ENCODE peak calls at places on chromosomes 2 and 18, in five cellular contexts. N, K, G, A and Q are unnamed samples.

GRCh38 chr2:8534729-8535397 is 147.0 kb upstream of the ID2 start:
- DNase-seq in N (peak), K (no peak), G (peak), A (no peak), Q (no peak)

GRCh38 chr2:210268281-210268680 is 43.0 kb upstream of the ACADL start:
- DNase-seq in N (no peak), K (no peak), G (no peak), A (no peak), Q (no peak)

GRCh38 chr2:202361133-202361532 is 15.0 kb upstream of the BMPR2 start:
- DNase-seq in N (no peak), K (no peak), G (no peak), A (peak), Q (no peak)

GRCh38 chr2:223488814-223489213 is 113.3 kb downstream of the SCG2 start:
- DNase-seq in N (no peak), K (no peak), G (no peak), A (no peak), Q (no peak)

GRCh38 chr2:18790465-18791171 is 201.2 kb upstream of the NT5C1B start:
- DNase-seq in N (no peak), K (no peak), G (no peak), A (no peak), Q (no peak)

GRCh38 chr2:191351298-191351697 is 106.1 kb downstream of the MYO1B start:
- DNase-seq in N (no peak), K (no peak), G (no peak), A (no peak), Q (no peak)

GRCh38 chr2:170411660-170412059 is 233.7 kb downstream of the MYO3B start:
- DNase-seq in N (no peak), K (no peak), G (no peak), A (no peak), Q (no peak)

GRCh38 chr18:50373531-50373930 is 1.3 kb upstream of the SKA1 start:
- DNase-seq in N (no peak), K (no peak), G (no peak), A (no peak), Q (no peak)

GRCh38 chr18:79396431-79397287 is 929 bp downstream of the NFATC1 start:
- DNase-seq in N (no peak), K (no peak), G (peak), A (no peak), Q (peak)

GRCh38 chr2:84492571-84492970 is 23.7 kb upstream of the DNAH6 start:
- DNase-seq in N (no peak), K (no peak), G (no peak), A (no peak), Q (no peak)
- TF ChIP-seq CTCF in N (no peak), K (peak), G (no peak), A (peak), Q (no peak)

GRCh38 chr2:36318547-36318946 is 37.0 kb upstream of the CRIM1 start:
- DNase-seq in N (no peak), K (no peak), G (no peak), A (no peak), Q (no peak)
- TF ChIP-seq CTCF in N (no peak), K (no peak), G (no peak), A (peak), Q (no peak)

GRCh38 chr2:232432598-232433184 is 23.3 kb upstream of the ALPI start:
- DNase-seq in N (no peak), K (no peak), G (no peak), A (no peak), Q (no peak)
- TF ChIP-seq CTCF in N (no peak), K (peak), G (no peak), A (no peak), Q (no peak)

GRCh38 chr2:28810384-28811285 is at the start of gene SPDYA:
- DNase-seq in N (peak), K (peak), G (peak), A (no peak), Q (peak)
- TF ChIP-seq CTCF in N (no peak), K (no peak), G (peak), A (no peak), Q (no peak)

DNA sequence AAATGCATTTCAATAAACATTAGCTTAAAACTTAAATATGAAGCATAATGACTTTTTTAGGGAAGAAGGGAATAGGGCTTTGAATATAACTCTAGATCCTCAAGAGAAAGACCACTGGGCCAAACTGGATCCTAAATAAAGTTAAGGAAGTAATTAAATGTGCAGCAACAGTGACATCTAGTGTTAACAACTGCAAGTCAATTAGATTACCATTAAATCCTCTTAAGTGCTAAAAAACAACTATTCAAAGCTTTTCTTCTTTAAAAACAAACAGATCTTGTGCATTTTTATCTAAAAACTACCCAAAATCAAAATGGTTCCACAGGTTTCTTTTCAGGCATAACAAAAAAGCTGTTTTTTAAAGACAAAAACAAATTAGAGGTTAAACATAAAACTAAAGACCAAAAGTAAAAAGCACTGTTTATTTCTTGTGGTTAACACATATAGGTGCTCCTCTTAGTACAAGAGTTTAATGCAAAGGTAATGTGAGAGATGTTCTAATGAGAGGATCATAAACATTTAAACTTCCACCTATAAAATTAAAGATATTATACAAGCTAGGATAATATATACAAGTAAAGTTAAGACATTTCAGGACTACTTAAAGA is 111.4 kb downstream of the THADA start:
- DNase-seq in N (no peak), K (no peak), G (no peak), A (peak), Q (no peak)
- TF ChIP-seq CTCF in N (peak), K (peak), G (peak), A (peak), Q (no peak)

GRCh38 chr2:221572180-221572820 is at the start of gene EPHA4:
- DNase-seq in N (peak), K (peak), G (peak), A (peak), Q (peak)
- TF ChIP-seq CTCF in N (peak), K (peak), G (peak), A (peak), Q (no peak)

GRCh38 chr2:108034843-108035242 is 48.5 kb downstream of the SLC5A7 start:
- DNase-seq in N (no peak), K (no peak), G (no peak), A (no peak), Q (no peak)
- TF ChIP-seq CTCF in N (no peak), K (peak), G (no peak), A (peak), Q (no peak)

GRCh38 chr18:9362869-9363268 is 28.3 kb downstream of the TWSG1 start:
- DNase-seq in N (no peak), K (no peak), G (no peak), A (no peak), Q (no peak)

GRCh38 chr18:9365406-9365805 is 30.8 kb downstream of the TWSG1 start:
- DNase-seq in N (no peak), K (no peak), G (no peak), A (no peak), Q (no peak)

GRCh38 chr18:9361191-9361590 is 26.6 kb downstream of the TWSG1 start:
- DNase-seq in N (no peak), K (no peak), G (no peak), A (no peak), Q (no peak)

GRCh38 chr18:9364242-9364641 is 29.7 kb downstream of the TWSG1 start:
- DNase-seq in N (no peak), K (no peak), G (no peak), A (no peak), Q (no peak)

DNA sequence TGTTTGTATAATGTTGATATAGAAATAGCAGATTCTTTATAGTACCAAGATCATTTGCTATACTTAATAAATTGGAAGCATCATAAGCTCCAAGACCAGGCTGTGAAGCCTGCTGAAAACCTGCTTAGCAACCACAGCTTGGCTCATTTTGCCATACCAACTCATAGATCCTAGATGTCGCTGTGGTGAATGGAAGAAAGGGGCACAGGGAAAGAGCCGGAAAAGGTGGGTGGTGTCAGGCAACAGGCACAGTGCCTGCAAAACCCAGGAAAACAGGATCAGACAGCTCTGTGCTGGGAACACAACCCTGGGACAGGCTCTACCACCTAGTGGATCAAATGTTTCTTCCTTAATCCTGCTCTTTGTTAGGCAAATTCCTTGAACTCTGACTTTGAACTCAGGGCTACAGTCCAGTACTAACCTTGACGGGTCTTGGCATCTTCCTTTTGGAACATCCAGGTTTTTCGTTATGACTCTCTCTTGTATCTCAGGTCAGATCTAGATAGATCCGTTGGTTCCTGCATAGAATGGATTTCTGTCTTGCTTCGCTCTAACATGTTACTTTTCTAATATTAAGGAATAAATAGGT is 31.6 kb downstream of the TWSG1 start:
- DNase-seq in N (peak), K (no peak), G (no peak), A (no peak), Q (no peak)
- TF ChIP-seq CTCF in N (peak), K (peak), G (peak), A (peak), Q (no peak)